ENCODE peak calls at places on chromosomes 2 and 18, in five cellular contexts. One of them, this sample, is unnamed.

GRCh38 chr2:190413421-190413820 is 5.3 kb downstream of the MFSD6 start:
- ATAC-seq in IMR-90: no peak
- ATAC-seq in effector memory CD8-positive, alpha-beta T cell: no peak
- ATAC-seq in CD4-positive, CD25-positive, alpha-beta regulatory T cell: no peak
- ATAC-seq in activated naive CD8-positive, alpha-beta T cell treated with anti-CD3 and anti-CD28 coated beads, Interleukin-2, amount 10 ng/mL, durations not matched to agents 7 days and 5 days: no peak
- ATAC-seq in this sample: no peak

GRCh38 chr2:237281900-237282306 is 132.1 kb downstream of the COL6A3 start:
- ATAC-seq in activated naive CD8-positive, alpha-beta T cell treated with anti-CD3 and anti-CD28 coated beads, Interleukin-2, amount 10 ng/mL, durations not matched to agents 7 days and 5 days: no peak
- ATAC-seq in CD4-positive, CD25-positive, alpha-beta regulatory T cell: no peak
- ATAC-seq in IMR-90: peak
- ATAC-seq in effector memory CD8-positive, alpha-beta T cell: no peak
- ATAC-seq in this sample: no peak

GRCh38 chr2:145916799-145917198 is 1396.9 kb upstream of the ZEB2 start:
- ATAC-seq in CD4-positive, CD25-positive, alpha-beta regulatory T cell: no peak
- ATAC-seq in effector memory CD8-positive, alpha-beta T cell: no peak
- ATAC-seq in IMR-90: no peak
- ATAC-seq in activated naive CD8-positive, alpha-beta T cell treated with anti-CD3 and anti-CD28 coated beads, Interleukin-2, amount 10 ng/mL, durations not matched to agents 7 days and 5 days: no peak
- ATAC-seq in this sample: no peak

GRCh38 chr2:41326801-41327200 is 721.0 kb upstream of the PKDCC start:
- ATAC-seq in CD4-positive, CD25-positive, alpha-beta regulatory T cell: no peak
- ATAC-seq in activated naive CD8-positive, alpha-beta T cell treated with anti-CD3 and anti-CD28 coated beads, Interleukin-2, amount 10 ng/mL, durations not matched to agents 7 days and 5 days: no peak
- ATAC-seq in IMR-90: no peak
- ATAC-seq in effector memory CD8-positive, alpha-beta T cell: no peak
- ATAC-seq in this sample: no peak

GRCh38 chr2:69077224-69077953 is 64.4 kb downstream of the ANTXR1 start:
- ATAC-seq in effector memory CD8-positive, alpha-beta T cell: no peak
- ATAC-seq in activated naive CD8-positive, alpha-beta T cell treated with anti-CD3 and anti-CD28 coated beads, Interleukin-2, amount 10 ng/mL, durations not matched to agents 7 days and 5 days: no peak
- ATAC-seq in CD4-positive, CD25-positive, alpha-beta regulatory T cell: no peak
- ATAC-seq in IMR-90: no peak
- ATAC-seq in this sample: no peak

GRCh38 chr2:200788129-200788718 is 23.5 kb upstream of the BZW1 start:
- ATAC-seq in IMR-90: peak
- ATAC-seq in activated naive CD8-positive, alpha-beta T cell treated with anti-CD3 and anti-CD28 coated beads, Interleukin-2, amount 10 ng/mL, durations not matched to agents 7 days and 5 days: no peak
- ATAC-seq in effector memory CD8-positive, alpha-beta T cell: no peak
- ATAC-seq in CD4-positive, CD25-positive, alpha-beta regulatory T cell: no peak
- ATAC-seq in this sample: no peak

GRCh38 chr2:98348066-98348561 is 1.9 kb downstream of the CNGA3 start:
- ATAC-seq in effector memory CD8-positive, alpha-beta T cell: no peak
- ATAC-seq in IMR-90: no peak
- ATAC-seq in CD4-positive, CD25-positive, alpha-beta regulatory T cell: no peak
- ATAC-seq in activated naive CD8-positive, alpha-beta T cell treated with anti-CD3 and anti-CD28 coated beads, Interleukin-2, amount 10 ng/mL, durations not matched to agents 7 days and 5 days: no peak
- ATAC-seq in this sample: no peak

GRCh38 chr2:196538646-196539045 is 100.9 kb upstream of the CCDC150 start:
- ATAC-seq in activated naive CD8-positive, alpha-beta T cell treated with anti-CD3 and anti-CD28 coated beads, Interleukin-2, amount 10 ng/mL, durations not matched to agents 7 days and 5 days: no peak
- ATAC-seq in effector memory CD8-positive, alpha-beta T cell: no peak
- ATAC-seq in CD4-positive, CD25-positive, alpha-beta regulatory T cell: no peak
- ATAC-seq in IMR-90: no peak
- ATAC-seq in this sample: no peak

GRCh38 chr2:45256173-45256866 is 247.1 kb upstream of the SIX2 start:
- ATAC-seq in effector memory CD8-positive, alpha-beta T cell: no peak
- ATAC-seq in IMR-90: no peak
- ATAC-seq in activated naive CD8-positive, alpha-beta T cell treated with anti-CD3 and anti-CD28 coated beads, Interleukin-2, amount 10 ng/mL, durations not matched to agents 7 days and 5 days: no peak
- ATAC-seq in CD4-positive, CD25-positive, alpha-beta regulatory T cell: no peak
- ATAC-seq in this sample: no peak

GRCh38 chr2:178800510-178800909 is 6.7 kb downstream of the TTN start:
- ATAC-seq in activated naive CD8-positive, alpha-beta T cell treated with anti-CD3 and anti-CD28 coated beads, Interleukin-2, amount 10 ng/mL, durations not matched to agents 7 days and 5 days: no peak
- ATAC-seq in CD4-positive, CD25-positive, alpha-beta regulatory T cell: no peak
- ATAC-seq in effector memory CD8-positive, alpha-beta T cell: no peak
- ATAC-seq in IMR-90: no peak
- ATAC-seq in this sample: no peak

GRCh38 chr2:171579481-171579880 is 57.2 kb downstream of the CYBRD1 start:
- ATAC-seq in CD4-positive, CD25-positive, alpha-beta regulatory T cell: no peak
- ATAC-seq in effector memory CD8-positive, alpha-beta T cell: no peak
- ATAC-seq in IMR-90: no peak
- ATAC-seq in activated naive CD8-positive, alpha-beta T cell treated with anti-CD3 and anti-CD28 coated beads, Interleukin-2, amount 10 ng/mL, durations not matched to agents 7 days and 5 days: no peak
- ATAC-seq in this sample: no peak

GRCh38 chr2:191462370-191462769 is 215.6 kb upstream of the NABP1 start:
- ATAC-seq in effector memory CD8-positive, alpha-beta T cell: no peak
- ATAC-seq in IMR-90: no peak
- ATAC-seq in activated naive CD8-positive, alpha-beta T cell treated with anti-CD3 and anti-CD28 coated beads, Interleukin-2, amount 10 ng/mL, durations not matched to agents 7 days and 5 days: no peak
- ATAC-seq in CD4-positive, CD25-positive, alpha-beta regulatory T cell: no peak
- ATAC-seq in this sample: no peak

GRCh38 chr18:32383040-32383819 is 87.5 kb downstream of the GAREM1 start:
- ATAC-seq in IMR-90: peak
- ATAC-seq in CD4-positive, CD25-positive, alpha-beta regulatory T cell: no peak
- ATAC-seq in effector memory CD8-positive, alpha-beta T cell: no peak
- ATAC-seq in activated naive CD8-positive, alpha-beta T cell treated with anti-CD3 and anti-CD28 coated beads, Interleukin-2, amount 10 ng/mL, durations not matched to agents 7 days and 5 days: no peak
- ATAC-seq in this sample: peak

GRCh38 chr2:71877636-71878035 is 270.0 kb downstream of the CYP26B1 start:
- ATAC-seq in effector memory CD8-positive, alpha-beta T cell: no peak
- ATAC-seq in IMR-90: no peak
- ATAC-seq in activated naive CD8-positive, alpha-beta T cell treated with anti-CD3 and anti-CD28 coated beads, Interleukin-2, amount 10 ng/mL, durations not matched to agents 7 days and 5 days: no peak
- ATAC-seq in CD4-positive, CD25-positive, alpha-beta regulatory T cell: no peak
- ATAC-seq in this sample: no peak

GRCh38 chr2:147999126-147999525 is 21.4 kb downstream of the ORC4 start:
- ATAC-seq in CD4-positive, CD25-positive, alpha-beta regulatory T cell: no peak
- ATAC-seq in effector memory CD8-positive, alpha-beta T cell: no peak
- ATAC-seq in IMR-90: peak
- ATAC-seq in activated naive CD8-positive, alpha-beta T cell treated with anti-CD3 and anti-CD28 coated beads, Interleukin-2, amount 10 ng/mL, durations not matched to agents 7 days and 5 days: no peak
- ATAC-seq in this sample: no peak

GRCh38 chr2:40725950-40726349 is 274.1 kb upstream of the SLC8A1 start:
- ATAC-seq in IMR-90: no peak
- ATAC-seq in CD4-positive, CD25-positive, alpha-beta regulatory T cell: no peak
- ATAC-seq in effector memory CD8-positive, alpha-beta T cell: no peak
- ATAC-seq in activated naive CD8-positive, alpha-beta T cell treated with anti-CD3 and anti-CD28 coated beads, Interleukin-2, amount 10 ng/mL, durations not matched to agents 7 days and 5 days: no peak
- ATAC-seq in this sample: no peak

GRCh38 chr2:52732849-52733395 is 1034.7 kb upstream of the CHAC2 start:
- ATAC-seq in CD4-positive, CD25-positive, alpha-beta regulatory T cell: no peak
- ATAC-seq in activated naive CD8-positive, alpha-beta T cell treated with anti-CD3 and anti-CD28 coated beads, Interleukin-2, amount 10 ng/mL, durations not matched to agents 7 days and 5 days: no peak
- ATAC-seq in IMR-90: no peak
- ATAC-seq in effector memory CD8-positive, alpha-beta T cell: no peak
- ATAC-seq in this sample: no peak

GRCh38 chr18:77716282-77716681 is 466.6 kb downstream of the GALR1 start:
- ATAC-seq in effector memory CD8-positive, alpha-beta T cell: no peak
- ATAC-seq in CD4-positive, CD25-positive, alpha-beta regulatory T cell: no peak
- ATAC-seq in IMR-90: no peak
- ATAC-seq in activated naive CD8-positive, alpha-beta T cell treated with anti-CD3 and anti-CD28 coated beads, Interleukin-2, amount 10 ng/mL, durations not matched to agents 7 days and 5 days: no peak
- ATAC-seq in this sample: no peak

GRCh38 chr18:37403100-37403781 is 162.4 kb downstream of the CELF4 start:
- ATAC-seq in IMR-90: peak
- ATAC-seq in CD4-positive, CD25-positive, alpha-beta regulatory T cell: no peak
- ATAC-seq in activated naive CD8-positive, alpha-beta T cell treated with anti-CD3 and anti-CD28 coated beads, Interleukin-2, amount 10 ng/mL, durations not matched to agents 7 days and 5 days: no peak
- ATAC-seq in effector memory CD8-positive, alpha-beta T cell: no peak
- ATAC-seq in this sample: peak

GRCh38 chr2:48126180-48126579 is 219.9 kb upstream of the FBXO11 start:
- ATAC-seq in IMR-90: peak
- ATAC-seq in CD4-positive, CD25-positive, alpha-beta regulatory T cell: no peak
- ATAC-seq in effector memory CD8-positive, alpha-beta T cell: no peak
- ATAC-seq in activated naive CD8-positive, alpha-beta T cell treated with anti-CD3 and anti-CD28 coated beads, Interleukin-2, amount 10 ng/mL, durations not matched to agents 7 days and 5 days: no peak
- ATAC-seq in this sample: peak

GRCh38 chr2:100292022-100292580 is 30.2 kb downstream of the LONRF2 start:
- ATAC-seq in activated naive CD8-positive, alpha-beta T cell treated with anti-CD3 and anti-CD28 coated beads, Interleukin-2, amount 10 ng/mL, durations not matched to agents 7 days and 5 days: peak
- ATAC-seq in IMR-90: peak
- ATAC-seq in effector memory CD8-positive, alpha-beta T cell: no peak
- ATAC-seq in CD4-positive, CD25-positive, alpha-beta regulatory T cell: no peak
- ATAC-seq in this sample: peak

GRCh38 chr2:21043744-21044532 is at the start of gene APOB:
- ATAC-seq in IMR-90: no peak
- ATAC-seq in effector memory CD8-positive, alpha-beta T cell: no peak
- ATAC-seq in activated naive CD8-positive, alpha-beta T cell treated with anti-CD3 and anti-CD28 coated beads, Interleukin-2, amount 10 ng/mL, durations not matched to agents 7 days and 5 days: no peak
- ATAC-seq in CD4-positive, CD25-positive, alpha-beta regulatory T cell: no peak
- ATAC-seq in this sample: peak

GRCh38 chr2:2456721-2457120 is 125.6 kb upstream of the MYT1L start:
- ATAC-seq in IMR-90: no peak
- ATAC-seq in activated naive CD8-positive, alpha-beta T cell treated with anti-CD3 and anti-CD28 coated beads, Interleukin-2, amount 10 ng/mL, durations not matched to agents 7 days and 5 days: no peak
- ATAC-seq in CD4-positive, CD25-positive, alpha-beta regulatory T cell: no peak
- ATAC-seq in effector memory CD8-positive, alpha-beta T cell: no peak
- ATAC-seq in this sample: no peak

GRCh38 chr2:70010222-70011111 is 49.0 kb upstream of the ASPRV1 start:
- ATAC-seq in activated naive CD8-positive, alpha-beta T cell treated with anti-CD3 and anti-CD28 coated beads, Interleukin-2, amount 10 ng/mL, durations not matched to agents 7 days and 5 days: no peak
- ATAC-seq in effector memory CD8-positive, alpha-beta T cell: no peak
- ATAC-seq in IMR-90: no peak
- ATAC-seq in CD4-positive, CD25-positive, alpha-beta regulatory T cell: no peak
- ATAC-seq in this sample: peak

This sample was measured in gastroesophageal sphincter.